ENCODE peak calls at places on chromosome 3, in six cellular contexts. L is PC-3, T is lower leg skin, D is kidney, M is kidney epithelial cell, Y is mucosa of descending colon. X is an unnamed sample.

GRCh38 chr3:198113219-198114053 is 153.4 kb downstream of the LMLN start:
- DNase-seq in L (no peak), T (no peak), D (peak; percentile 77), M (no peak), Y (no peak), X (no peak)

GRCh38 chr3:5029715-5030114 is 50.5 kb downstream of the BHLHE40 start:
- DNase-seq in L (no peak), T (no peak), D (no peak), M (no peak), Y (no peak), X (no peak)

GRCh38 chr3:28334552-28334951 is 14.0 kb upstream of the ZCWPW2 start:
- DNase-seq in L (peak; percentile 39), T (no peak), D (no peak), M (no peak), Y (no peak), X (no peak)

GRCh38 chr3:27507515-27508266 is 23.5 kb upstream of the SLC4A7 start:
- DNase-seq in L (peak; percentile 95), T (no peak), D (no peak), M (no peak), Y (no peak), X (no peak)

GRCh38 chr3:17894434-17895060 is 152.1 kb upstream of the TBC1D5 start:
- DNase-seq in L (peak; percentile 73), T (no peak), D (no peak), M (peak; percentile 21), Y (peak; percentile 77), X (peak; percentile 26)

GRCh38 chr3:9916346-9916733 is 558 bp upstream of the IL17RC start:
- DNase-seq in L (peak; percentile 89), T (no peak), D (peak; percentile 50), M (no peak), Y (no peak), X (no peak)

GRCh38 chr3:134353831-134354611 is 20.2 kb downstream of the AMOTL2 start:
- DNase-seq in L (no peak), T (no peak), D (peak; percentile 88), M (no peak), Y (peak; percentile 72), X (no peak)

GRCh38 chr3:19945405-19946290 is 1.2 kb upstream of the RAB5A start:
- DNase-seq in L (peak; percentile 69), T (peak; percentile 85), D (no peak), M (no peak), Y (peak; percentile 45), X (no peak)

GRCh38 chr3:38562467-38562925 is 66.4 kb downstream of the EXOG start:
- DNase-seq in L (no peak), T (no peak), D (peak; percentile 50), M (no peak), Y (no peak), X (no peak)

GRCh38 chr3:79038057-79038456 is 729.7 kb downstream of the ROBO1 start:
- DNase-seq in L (no peak), T (no peak), D (no peak), M (no peak), Y (no peak), X (no peak)

GRCh38 chr3:9916734-9917680 is at the start of gene IL17RC:
- DNase-seq in L (peak; percentile 99), T (peak; percentile 97), D (peak; percentile 95), M (peak; percentile 76), Y (peak; percentile 91), X (peak; percentile 90)

GRCh38 chr3:101879102-101879501 is 29.8 kb downstream of the NFKBIZ start:
- DNase-seq in L (peak; percentile 31), T (no peak), D (no peak), M (no peak), Y (no peak), X (no peak)

GRCh38 chr3:177229791-177230190 is 32.5 kb upstream of the TBL1XR1 start:
- DNase-seq in L (no peak), T (no peak), D (no peak), M (no peak), Y (no peak), X (no peak)

GRCh38 chr3:139173372-139174108 is 128.8 kb upstream of the PRR23C start:
- DNase-seq in L (peak; percentile 29), T (no peak), D (no peak), M (no peak), Y (no peak), X (no peak)

GRCh38 chr3:150083653-150084037 is 113.0 kb upstream of the PFN2 start:
- DNase-seq in L (no peak), T (no peak), D (no peak), M (no peak), Y (no peak), X (no peak)

GRCh38 chr3:87354399-87354798 is 78.0 kb upstream of the POU1F1 start:
- DNase-seq in L (no peak), T (no peak), D (no peak), M (no peak), Y (no peak), X (no peak)

GRCh38 chr3:169147246-169148008 is 516.1 kb downstream of the MECOM start:
- DNase-seq in L (peak; percentile 73), T (peak; percentile 87), D (peak; percentile 75), M (peak; percentile 29), Y (peak; percentile 71), X (no peak)

GRCh38 chr3:196739671-196740475 is at the start of gene PAK2:
- DNase-seq in L (peak; percentile 91), T (peak; percentile 98), D (peak; percentile 97), M (no peak), Y (peak; percentile 96), X (no peak)

GRCh38 chr3:122081543-122081942 is 26.4 kb downstream of the CD86 start:
- DNase-seq in L (no peak), T (no peak), D (no peak), M (no peak), Y (no peak), X (peak; percentile 66)

GRCh38 chr3:99505646-99506269 is 132.6 kb upstream of the COL8A1 start:
- DNase-seq in L (peak; percentile 11), T (peak; percentile 87), D (no peak), M (no peak), Y (no peak), X (peak; percentile 58)

GRCh38 chr3:184637705-184638104 is 74.2 kb downstream of the MAGEF1 start:
- DNase-seq in L (no peak), T (no peak), D (no peak), M (no peak), Y (no peak), X (no peak)

GRCh38 chr3:106251160-106251892 is 382.5 kb upstream of the CBLB start:
- DNase-seq in L (peak; percentile 69), T (no peak), D (no peak), M (no peak), Y (no peak), X (no peak)

GRCh38 chr3:20503394-20504082 is 317.5 kb upstream of the SGO1 start:
- DNase-seq in L (no peak), T (no peak), D (no peak), M (no peak), Y (no peak), X (no peak)

GRCh38 chr3:150469031-150469930 is 61.2 kb downstream of the TSC22D2 start:
- DNase-seq in L (peak; percentile 98), T (no peak), D (no peak), M (peak; percentile 94), Y (peak; percentile 39), X (peak; percentile 82)

GRCh38 chr3:169633789-169634188 is 29.7 kb downstream of the MECOM start:
- DNase-seq in L (no peak), T (no peak), D (no peak), M (no peak), Y (no peak), X (no peak)

GRCh38 chr3:126704494-126705214 is 614 bp downstream of the CHCHD6 start:
- DNase-seq in L (no peak), T (no peak), D (no peak), M (no peak), Y (no peak), X (no peak)

GRCh38 chr3:161372321-161373260 is 1.3 kb upstream of the SPTSSB start:
- DNase-seq in L (peak; percentile 81), T (peak; percentile 87), D (peak; percentile 71), M (no peak), Y (peak; percentile 47), X (no peak)

GRCh38 chr3:52216585-52217408 is 8.6 kb downstream of the TLR9 start:
- DNase-seq in L (peak; percentile 99), T (peak; percentile 89), D (peak; percentile 91), M (peak; percentile 83), Y (peak; percentile 89), X (peak; percentile 65)

GRCh38 chr3:52218026-52218425 is 7.4 kb downstream of the TLR9 start:
- DNase-seq in L (no peak), T (no peak), D (no peak), M (no peak), Y (no peak), X (no peak)

GRCh38 chr3:52217409-52217805 is 8.0 kb downstream of the TLR9 start:
- DNase-seq in L (no peak), T (no peak), D (no peak), M (no peak), Y (no peak), X (no peak)

GRCh38 chr3:52218953-52219650 is 6.3 kb downstream of the TLR9 start:
- DNase-seq in L (peak; percentile 52), T (no peak), D (no peak), M (no peak), Y (no peak), X (no peak)

DNA sequence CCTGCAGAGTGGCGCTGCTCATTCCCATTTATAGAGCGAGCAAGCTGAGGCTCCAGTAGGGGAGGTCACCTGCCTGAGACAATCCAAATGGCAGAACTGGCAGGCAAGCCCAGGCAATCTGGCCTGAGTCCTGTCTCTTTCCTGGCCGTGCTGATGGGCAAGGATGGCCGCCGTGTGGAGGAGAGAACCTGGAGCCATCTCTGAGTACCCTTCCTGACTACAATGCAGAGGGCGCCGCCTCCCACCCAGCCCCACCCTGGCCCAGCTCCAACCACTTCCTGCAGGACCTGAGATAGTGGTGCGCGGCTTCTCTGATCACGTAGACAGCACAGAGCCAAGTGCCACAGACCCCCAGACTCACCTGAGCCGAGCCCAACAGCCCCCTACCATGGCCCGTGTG is 7.0 kb downstream of the TLR9 start:
- DNase-seq in L (no peak), T (no peak), D (no peak), M (no peak), Y (peak; percentile 53), X (no peak)
- H3K4me3 ChIP-seq in L (no peak overlapping the region), T (no peak overlapping the region), D (no peak overlapping the region), M (no peak overlapping the region), Y (no peak overlapping the region), X (no peak overlapping the region)

GRCh38 chr3:187101184-187102072 is 37.9 kb downstream of the RPL39L start:
- DNase-seq in L (no peak), T (peak; percentile 92), D (peak; percentile 86), M (peak; percentile 16), Y (peak; percentile 61), X (no peak)
- H3K4me3 ChIP-seq in L (no peak overlapping the region), T (no peak overlapping the region), D (peak overlapping the region; percentile 53), M (no peak overlapping the region), Y (no peak overlapping the region), X (no peak overlapping the region)

GRCh38 chr3:57169872-57170623 is 4.9 kb upstream of the IL17RD start:
- DNase-seq in L (peak; percentile 81), T (peak; percentile 95), D (peak; percentile 85), M (no peak), Y (peak; percentile 80), X (peak; percentile 25)
- H3K4me3 ChIP-seq in L (peak overlapping the region; percentile 67), T (peak overlapping the region; percentile 15), D (peak overlapping the region; percentile 72), M (peak overlapping the region; percentile 39), Y (no peak overlapping the region), X (peak overlapping the region; percentile 63)

DNA sequence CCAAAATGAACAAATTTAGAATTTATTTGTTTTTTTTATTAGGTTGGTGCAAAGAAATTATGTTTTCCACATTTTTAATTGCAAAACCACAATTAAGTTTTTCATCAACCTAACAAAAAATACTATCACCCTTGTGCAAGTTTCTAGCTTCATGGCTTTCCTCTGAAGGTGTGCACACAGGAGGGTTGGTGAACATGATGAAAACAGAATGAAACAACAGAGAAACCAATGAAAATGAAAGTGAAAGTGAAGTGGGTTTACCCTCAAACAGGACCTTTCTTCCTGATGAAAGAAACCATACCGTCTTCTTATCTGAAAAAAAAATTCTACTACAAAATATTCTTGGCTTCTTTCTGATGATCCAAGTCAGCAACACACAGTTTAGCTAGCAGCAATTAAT is 71.9 kb upstream of the FEZF2 start:
- DNase-seq in L (no peak), T (no peak), D (no peak), M (peak; percentile 9), Y (no peak), X (no peak)
- H3K4me3 ChIP-seq in L (peak overlapping the region; percentile 56), T (no peak overlapping the region), D (peak overlapping the region; percentile 23), M (no peak overlapping the region), Y (no peak overlapping the region), X (no peak overlapping the region)

X was measured in keratinocyte.